ENCODE peak calls at places on chromosomes 3 and 15, in five cellular contexts. I, U, M, A and Y are unnamed samples.
A peak's percentile ranks its signal among the peaks of the same experiment; 100 is the strongest.

GRCh38 chr3:114727373-114727772 is 419.7 kb downstream of the ZBTB20 start:
- DNase-seq in U (no peak), I (no peak), M (no peak), A (no peak), Y (no peak)

GRCh38 chr15:67937153-67937761 is 97.4 kb upstream of the RNU6-1 start:
- DNase-seq in M (no peak), I (no peak), U (no peak), A (no peak), Y (no peak)

GRCh38 chr3:47436180-47436579 is 39.6 kb downstream of the SCAP start:
- DNase-seq in U (no peak), A (no peak), I (no peak), M (no peak), Y (no peak)

GRCh38 chr3:40899286-40899712 is 300.0 kb upstream of the CTNNB1 start:
- DNase-seq in M (no peak), U (no peak), I (no peak), A (no peak), Y (no peak)

GRCh38 chr15:23467110-23467600 is 20.1 kb upstream of the GOLGA6L2 start:
- DNase-seq in M (no peak), A (no peak), I (peak; percentile 66), U (peak; percentile 24), Y (no peak)

GRCh38 chr3:40657623-40658022 is 132.9 kb downstream of the ZNF621 start:
- DNase-seq in M (no peak), U (no peak), A (no peak), I (no peak), Y (no peak)

GRCh38 chr3:29649815-29650547 is 369.1 kb downstream of the RBMS3 start:
- DNase-seq in U (no peak), M (peak; percentile 30), I (peak; percentile 12), A (no peak), Y (no peak)

GRCh38 chr3:123656691-123657090 is 71.8 kb upstream of the HACD2 start:
- DNase-seq in M (no peak), I (peak; percentile 34), U (no peak), A (no peak), Y (no peak)

GRCh38 chr3:114764056-114764492 is 383.0 kb downstream of the ZBTB20 start:
- DNase-seq in U (no peak), I (no peak), M (no peak), A (no peak), Y (no peak)

GRCh38 chr3:65729553-65729952 is 309.2 kb downstream of the MAGI1 start:
- DNase-seq in I (no peak), U (no peak), A (no peak), M (peak; percentile 59), Y (no peak)

GRCh38 chr3:108124337-108125150 is 33.7 kb upstream of the CD47 start:
- DNase-seq in M (no peak), U (no peak), I (peak; percentile 87), A (no peak), Y (no peak)

GRCh38 chr15:60009581-60010379 is 5.7 kb downstream of the FOXB1 start:
- DNase-seq in I (no peak), U (no peak), M (no peak), A (no peak), Y (no peak)

DNA sequence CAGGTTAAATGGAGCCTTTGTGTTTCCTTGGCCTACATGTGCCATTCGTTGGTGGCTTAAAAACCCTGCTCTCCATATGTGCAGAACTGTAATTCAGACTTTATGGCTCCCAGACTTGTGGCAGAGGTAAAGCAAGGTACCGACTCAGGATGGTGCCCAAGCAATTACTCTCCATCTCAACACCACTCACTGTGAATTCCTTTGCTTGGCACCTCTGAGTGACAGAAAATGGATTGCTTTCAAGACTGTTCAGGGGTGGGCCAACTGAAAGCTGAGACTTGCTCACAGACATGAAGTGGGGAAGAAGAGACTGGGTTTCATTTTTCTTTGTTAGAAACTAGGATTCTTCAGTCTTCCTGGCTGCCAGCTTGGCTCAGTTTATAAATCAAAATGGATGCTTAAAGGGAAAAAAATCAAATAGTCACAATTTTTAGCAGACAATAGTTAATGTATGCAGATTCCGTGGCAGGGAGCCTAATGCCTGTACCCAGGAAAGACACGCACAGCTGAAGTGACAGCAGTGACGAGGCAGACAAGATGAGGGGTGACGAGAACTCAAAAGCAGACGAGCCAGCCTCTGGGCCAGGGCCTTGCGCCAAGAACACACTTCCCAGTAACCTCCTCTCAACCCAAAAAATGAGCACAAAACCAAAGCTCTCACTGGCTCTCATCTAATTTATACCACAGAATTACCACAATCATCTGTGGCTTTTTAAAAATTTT is 207.9 kb upstream of the SLC2A2 start:
- DNase-seq in A (no peak), I (no peak), U (no peak), M (no peak), Y (no peak)
- TF ChIP-seq POLR2A in A (no peak), I (no peak), U (no peak), M (no peak), Y (no peak)

DNA sequence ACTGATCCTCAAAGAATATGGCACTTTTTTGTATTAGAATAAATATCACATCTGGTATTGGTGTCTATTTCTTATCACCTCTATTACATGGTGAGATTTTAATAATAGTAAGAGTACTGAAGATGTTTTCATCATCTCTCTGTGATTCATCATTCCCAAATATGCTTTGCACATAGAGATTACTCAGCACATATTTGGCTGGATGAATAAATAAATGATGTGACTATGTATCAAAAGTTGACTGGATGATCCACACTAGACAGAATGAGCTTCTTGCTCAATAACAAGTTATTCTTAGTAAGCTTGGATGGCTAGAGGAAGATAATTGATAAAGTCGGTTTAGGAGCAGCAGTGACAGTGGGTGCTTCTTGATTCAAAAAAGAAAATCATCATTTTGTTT is 105.0 kb upstream of the OSTN start:
- DNase-seq in I (no peak), A (no peak), U (no peak), M (no peak), Y (no peak)
- H3K4me3 ChIP-seq in I (no peak overlapping the region), A (no peak overlapping the region), U (no peak overlapping the region), M (no peak overlapping the region), Y (no peak overlapping the region)

GRCh38 chr3:150920236-150920635 is 15.0 kb upstream of the MINDY4B start:
- DNase-seq in U (no peak), M (no peak), A (no peak), I (no peak), Y (no peak)
- TF ChIP-seq POLR2A in U (no peak), M (no peak), A (no peak), I (no peak), Y (no peak)

GRCh38 chr15:25691544-25692430 is 171.3 kb downstream of the ATP10A start:
- DNase-seq in M (no peak), I (peak; percentile 17), A (no peak), U (no peak), Y (peak; percentile 65)
- H3K4me3 ChIP-seq in M (no peak overlapping the region), I (no peak overlapping the region), A (no peak overlapping the region), U (no peak overlapping the region), Y (no peak overlapping the region)

GRCh38 chr15:35123743-35124142 is 38.6 kb upstream of the NANOGP8 start:
- DNase-seq in M (no peak), U (no peak), I (no peak), A (no peak), Y (no peak)

GRCh38 chr15:35121611-35122359 is 36.7 kb upstream of the NANOGP8 start:
- DNase-seq in A (no peak), U (no peak), M (no peak), I (no peak), Y (no peak)

GRCh38 chr15:35118987-35119386 is 33.9 kb upstream of the NANOGP8 start:
- DNase-seq in U (no peak), A (no peak), I (no peak), M (no peak), Y (no peak)

GRCh38 chr15:35117508-35118280 is 32.6 kb upstream of the NANOGP8 start:
- DNase-seq in U (no peak), A (no peak), I (no peak), M (no peak), Y (no peak)

GRCh38 chr15:35120173-35120572 is 35.1 kb upstream of the NANOGP8 start:
- DNase-seq in A (no peak), I (no peak), M (no peak), U (no peak), Y (no peak)
- TF ChIP-seq POLR2A in A (no peak), I (no peak), M (no peak), U (no peak), Y (no peak)

GRCh38 chr3:180678231-180678630 is 1.1 kb downstream of the CCDC39 start:
- DNase-seq in A (no peak), M (no peak), I (no peak), U (no peak), Y (no peak)

GRCh38 chr3:180683816-180684215 is 4.5 kb upstream of the CCDC39 start:
- DNase-seq in I (no peak), M (no peak), A (no peak), U (no peak), Y (no peak)

GRCh38 chr3:180684807-180685206 is 5.5 kb upstream of the CCDC39 start:
- DNase-seq in I (no peak), M (no peak), A (no peak), U (no peak), Y (no peak)

GRCh38 chr3:180680097-180680430 is 775 bp upstream of the CCDC39 start:
- DNase-seq in A (no peak), U (no peak), I (peak; percentile 2), M (no peak), Y (no peak)

GRCh38 chr3:180679178-180680096 is at the start of gene CCDC39:
- DNase-seq in I (no peak), A (peak; percentile 76), U (peak; percentile 23), M (peak; percentile 71), Y (peak; percentile 15)
- H3K4me3 ChIP-seq in I (no peak within 1 kb of the TSS), A (peak within 1 kb of the TSS; percentile 51), U (peak within 1 kb of the TSS; percentile 50), M (peak within 1 kb of the TSS; percentile 60), Y (peak within 1 kb of the TSS; percentile 28)

GRCh38 chr3:186108941-186109865 is at the start of gene ETV5:
- DNase-seq in A (peak; percentile 98), M (peak; percentile 100), I (peak; percentile 99), U (peak; percentile 98), Y (peak; percentile 99)
- TF ChIP-seq POLR2A in A (peak; percentile 39), M (peak; percentile 98), I (peak; percentile 84), U (peak; percentile 78), Y (no peak)

GRCh38 chr3:38040400-38040799 is 1.4 kb downstream of the DLEC1 start:
- DNase-seq in M (no peak), A (no peak), U (no peak), I (no peak), Y (no peak)

GRCh38 chr3:38036906-38037305 is 2.1 kb upstream of the DLEC1 start:
- DNase-seq in A (no peak), I (no peak), U (no peak), M (no peak), Y (no peak)

GRCh38 chr3:38039899-38040261 is 872 bp downstream of the DLEC1 start:
- DNase-seq in M (peak; percentile 52), A (peak; percentile 71), U (no peak), I (peak; percentile 83), Y (peak; percentile 92)

GRCh38 chr3:38039101-38039898 is at the start of gene DLEC1:
- DNase-seq in I (peak; percentile 73), M (peak; percentile 60), A (peak; percentile 77), U (no peak), Y (peak; percentile 60)

DNA sequence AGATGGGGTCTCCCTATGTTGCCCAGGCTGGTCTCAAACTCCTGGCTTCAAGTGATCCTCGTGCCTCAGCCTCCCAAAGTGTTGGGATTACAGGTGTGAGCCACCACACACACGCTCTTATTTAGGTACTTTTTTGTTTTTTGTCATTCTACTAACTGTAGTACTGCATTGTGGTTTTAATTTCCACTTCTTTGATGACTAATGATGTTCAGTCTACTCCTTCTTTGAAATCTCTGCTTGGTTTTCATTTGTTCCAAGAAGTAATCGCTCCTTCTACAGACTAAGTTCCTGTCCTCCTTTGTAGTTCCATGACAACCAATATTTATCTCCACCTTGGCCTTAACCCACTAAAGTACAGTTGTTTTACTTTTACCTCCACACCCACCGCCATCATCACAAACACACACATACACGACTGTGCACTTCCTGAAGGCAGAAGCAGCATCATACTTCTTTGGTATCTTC is 529 bp upstream of the DLEC1 start:
- DNase-seq in U (no peak), I (no peak), M (no peak), A (no peak), Y (no peak)
- H3K4me3 ChIP-seq in U (no peak overlapping the region), I (peak overlapping the region; percentile 21), M (no peak overlapping the region), A (no peak overlapping the region), Y (no peak overlapping the region)